ENCODE peak calls at places on chromosomes 7 and 10, in four cellular contexts. A is HEK293T; Z is left kidney; H is stimulated activated naive CD4-positive, alpha-beta T cell. E is an unnamed sample.

GRCh38 chr7:77904252-77904651 is 105.7 kb downstream of the PHTF2 start:
- DNase-seq in A (no peak), Z (no peak), H (no peak), E (no peak)

GRCh38 chr10:10367277-10367676 is 650.4 kb upstream of the CELF2 start:
- DNase-seq in Z (no peak), A (no peak), H (no peak), E (no peak)

GRCh38 chr10:51892965-51893658 is 193.7 kb upstream of the CSTF2T start:
- DNase-seq in Z (no peak), H (no peak), A (peak), E (no peak)

GRCh38 chr7:140653319-140654108 is 12.9 kb upstream of the DENND2A start:
- DNase-seq in Z (peak), H (peak), A (peak), E (peak)

GRCh38 chr10:118568327-118568848 is 27.1 kb downstream of the PRLHR start:
- DNase-seq in Z (peak), H (peak), A (peak), E (no peak)

GRCh38 chr10:7915923-7916322 is 97.6 kb downstream of the TAF3 start:
- DNase-seq in H (no peak), Z (peak), A (no peak), E (no peak)

GRCh38 chr10:101295266-101295665 is 58.7 kb upstream of the BTRC start:
- DNase-seq in A (no peak), H (no peak), Z (peak), E (no peak)

GRCh38 chr10:122126763-122127659 is 138.0 kb downstream of the TACC2 start:
- DNase-seq in A (no peak), Z (peak), H (no peak), E (peak)

GRCh38 chr7:156474241-156474743 is 166.3 kb upstream of the RNF32 start:
- DNase-seq in A (no peak), Z (no peak), H (no peak), E (no peak)

GRCh38 chr7:29488977-29489376 is 74.7 kb upstream of the PRR15 start:
- DNase-seq in Z (no peak), A (no peak), H (no peak), E (no peak)

GRCh38 chr10:74738052-74738451 is 88.3 kb upstream of the KAT6B start:
- DNase-seq in H (no peak), Z (no peak), A (no peak), E (no peak)

GRCh38 chr7:5625938-5626337 is 155.5 kb downstream of the RNF216 start:
- DNase-seq in A (no peak), Z (peak), H (no peak), E (no peak)

GRCh38 chr7:117083648-117084047 is 130.3 kb downstream of the ST7 start:
- DNase-seq in H (no peak), A (no peak), Z (no peak), E (peak)

E was measured in DMS 273 treated with DMSO at 0.1 percent for 48 hours.